ENCODE peak calls at places on chromosome X, in ten cellular contexts. G is prostate gland, F is sigmoid colon, V is K562, L is transverse colon, S is endothelial cell of umbilical vein, R is SK-N-SH, M is GM12878, C is GM23338, D is vagina. O is an unnamed sample.

GRCh38 chrX:138986235-138986634 is 274.7 kb upstream of the FGF13 start:
- DNase-seq in S (no peak), C (no peak), R (no peak), M (no peak), D (no peak), V (no peak), L (no peak), G (no peak), F (no peak), O (no peak)

GRCh38 chrX:47191331-47191730 is 2.3 kb upstream of the UBA1 start:
- DNase-seq in V (no peak), D (no peak), S (peak; percentile 9), L (peak; percentile 51), C (peak; percentile 32), M (no peak), R (no peak), F (no peak), G (no peak), O (no peak)

GRCh38 chrX:54171527-54171926 is 11.5 kb downstream of the FAM120C start:
- DNase-seq in M (no peak), F (no peak), V (no peak), C (no peak), S (no peak), D (no peak), G (no peak), R (no peak), L (no peak), O (no peak)

GRCh38 chrX:17291998-17292658 is 82.9 kb upstream of the NHS start:
- DNase-seq in D (no peak), C (peak; percentile 5), S (no peak), M (no peak), G (no peak), L (no peak), F (peak; percentile 68), V (no peak), R (no peak), O (no peak)

GRCh38 chrX:135489542-135489941 is 30.9 kb upstream of the INTS6L start:
- DNase-seq in S (no peak), C (no peak), V (no peak), F (no peak), G (no peak), L (no peak), M (peak; percentile 59), D (no peak), R (no peak), O (no peak)

GRCh38 chrX:153459976-153460375 is 10.4 kb downstream of the HAUS7 start:
- DNase-seq in S (peak; percentile 71), C (no peak), R (no peak), M (no peak), G (no peak), L (no peak), V (no peak), D (no peak), F (no peak), O (no peak)

GRCh38 chrX:24026403-24026801 is 584 bp downstream of the KLHL15 start:
- DNase-seq in M (no peak), R (peak; percentile 48), S (peak; percentile 28), C (peak; percentile 21), D (no peak), G (no peak), F (no peak), V (no peak), L (no peak), O (no peak)

GRCh38 chrX:13086076-13086475 is 41.7 kb upstream of the FAM9C start:
- DNase-seq in L (no peak), M (no peak), G (no peak), V (no peak), S (no peak), R (no peak), C (no peak), D (no peak), F (no peak), O (no peak)

GRCh38 chrX:40755291-40756249 is 20.2 kb upstream of the MED14 start:
- DNase-seq in F (no peak), D (no peak), C (no peak), V (no peak), S (peak; percentile 5), M (no peak), L (no peak), R (no peak), G (peak; percentile 6), O (no peak)

GRCh38 chrX:48474127-48474526 is 1.9 kb upstream of the FTSJ1 start:
- DNase-seq in G (no peak), F (no peak), V (no peak), C (peak; percentile 44), D (no peak), M (no peak), L (no peak), R (peak; percentile 42), S (no peak), O (no peak)

GRCh38 chrX:132375941-132376340 is 112.9 kb downstream of the MBNL3 start:
- DNase-seq in R (no peak), L (no peak), M (no peak), D (no peak), S (peak; percentile 0), V (no peak), G (no peak), F (no peak), C (peak; percentile 35), O (no peak)

GRCh38 chrX:57134702-57135101 is 2.5 kb downstream of the SPIN2A start:
- DNase-seq in M (no peak), R (no peak), F (no peak), L (no peak), V (no peak), G (no peak), C (no peak), S (no peak), D (no peak), O (no peak)

GRCh38 chrX:70062961-70063550 is 799 bp downstream of the OTUD6A start:
- DNase-seq in F (no peak), L (no peak), R (no peak), D (no peak), M (no peak), V (no peak), G (no peak), C (no peak), S (no peak), O (no peak)

GRCh38 chrX:138014577-138014976 is 448.6 kb downstream of the ZIC3 start:
- DNase-seq in F (no peak), L (no peak), M (no peak), D (no peak), V (no peak), G (no peak), R (no peak), S (no peak), C (no peak), O (no peak)

GRCh38 chrX:149185087-149185486 is 320.0 kb downstream of the IDS start:
- DNase-seq in M (no peak), L (no peak), R (no peak), F (no peak), S (no peak), G (no peak), C (no peak), V (no peak), D (no peak), O (no peak)

GRCh38 chrX:75522565-75523411 is at the start of gene ZDHHC15:
- DNase-seq in C (peak; percentile 73), D (no peak), S (peak; percentile 0), L (peak; percentile 17), F (peak; percentile 83), R (peak; percentile 64), M (peak; percentile 13), V (no peak), G (peak; percentile 21), O (no peak)
- TF ChIP-seq POLR2AphosphoS5 in C (peak; percentile 61), D (no peak), S (no peak), L (no peak), F (peak; percentile 58), R (no peak), M (no peak), V (no peak), G (no peak), O (no peak)

GRCh38 chrX:25925956-25926355 is 212.2 kb upstream of the MAGEB18 start:
- DNase-seq in M (no peak), D (no peak), S (peak; percentile 1), L (no peak), R (no peak), G (no peak), F (no peak), C (no peak), V (no peak), O (no peak)
- TF ChIP-seq CTCF in M (no peak), D (no peak), S (no peak), L (no peak), R (no peak), G (no peak), F (no peak), C (no peak), V (no peak), O (no peak)

GRCh38 chrX:2931155-2931554 is 2.0 kb upstream of the ARSD start:
- DNase-seq in M (no peak), L (no peak), R (no peak), S (no peak), G (no peak), D (no peak), C (no peak), F (no peak), V (no peak), O (no peak)

GRCh38 chrX:2928583-2929434 is at the start of gene ARSD:
- DNase-seq in L (peak; percentile 94), S (peak; percentile 79), R (peak; percentile 86), G (peak; percentile 78), D (no peak), F (peak; percentile 96), V (no peak), M (no peak), C (peak; percentile 88), O (peak; percentile 87)

GRCh38 chrX:2931612-2932011 is 2.5 kb upstream of the ARSD start:
- DNase-seq in V (no peak), L (no peak), S (no peak), G (no peak), C (peak; percentile 71), M (no peak), D (no peak), R (no peak), F (no peak), O (no peak)

GRCh38 chrX:2926664-2927275 is 2.4 kb downstream of the ARSD start:
- DNase-seq in S (no peak), M (no peak), L (no peak), C (no peak), R (no peak), V (no peak), G (no peak), F (no peak), D (no peak), O (no peak)

DNA sequence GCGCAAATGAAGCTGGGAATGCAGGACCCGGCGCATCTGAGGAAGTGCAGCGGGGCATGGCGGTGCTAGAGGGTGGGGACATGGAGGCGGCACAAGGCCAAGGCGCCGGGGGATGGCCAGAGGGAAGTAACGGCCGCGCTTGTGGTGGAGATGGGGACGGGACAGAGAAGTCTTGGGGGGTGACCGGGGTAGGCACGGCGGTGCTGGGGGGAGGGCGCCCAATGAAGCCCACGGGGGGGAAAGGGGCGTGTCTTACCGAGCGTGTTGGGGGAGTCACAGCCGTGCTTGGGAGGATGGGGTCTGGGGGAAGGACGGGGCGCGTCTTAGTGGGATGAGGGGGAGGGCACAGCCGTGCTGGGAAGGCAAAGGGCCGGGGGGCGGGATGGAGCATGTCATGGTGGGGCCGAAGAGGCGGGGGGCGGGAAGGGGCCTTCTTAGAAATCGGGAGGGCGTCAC is 984 bp downstream of the ARSD start:
- DNase-seq in L (peak; percentile 53), V (no peak), R (peak; percentile 80), S (peak; percentile 62), F (peak; percentile 74), G (peak; percentile 10), C (peak; percentile 82), M (no peak), D (no peak), O (peak; percentile 52)
- TF ChIP-seq POLR2AphosphoS5 in L (no peak), V (no peak), R (peak; percentile 13), S (no peak), F (no peak), G (no peak), C (peak; percentile 17), M (no peak), D (no peak), O (no peak)

GRCh38 chrX:19991350-19991718 is 473 bp upstream of the BCLAF3 start:
- DNase-seq in C (no peak), G (no peak), V (no peak), D (no peak), F (no peak), L (no peak), R (no peak), M (no peak), S (no peak), O (no peak)
- TF ChIP-seq CTCF in C (no peak), G (no peak), V (no peak), D (no peak), F (no peak), L (no peak), R (no peak), M (no peak), S (no peak), O (peak; percentile 11)